ENCODE peak calls at places on chromosomes 16 and 17, in seven cellular contexts. One of them, this sample, is unnamed.

GRCh38 chr16:81261049-81261648 is 22.7 kb downstream of the BCO1 start:
- DNase-seq in stimulated activated CD8-positive, alpha-beta memory T cell treated with anti-CD3 and anti-CD28 coated beads, Interleukin-4, amount 100 ng/mL, for 4 hours: no peak
- DNase-seq in effector memory CD4-positive, alpha-beta T cell: no peak
- DNase-seq in GM20000: peak; percentile 48
- DNase-seq in COR-L47: no peak
- DNase-seq in CD8-positive, alpha-beta memory T cell: peak; percentile 2
- DNase-seq in heart left ventricle: no peak
- DNase-seq in this sample: peak; percentile 36

GRCh38 chr16:31477220-31478216 is 5.4 kb upstream of the SLC5A2 start:
- DNase-seq in GM20000: peak; percentile 77
- DNase-seq in CD8-positive, alpha-beta memory T cell: peak; percentile 46
- DNase-seq in stimulated activated CD8-positive, alpha-beta memory T cell treated with anti-CD3 and anti-CD28 coated beads, Interleukin-4, amount 100 ng/mL, for 4 hours: no peak
- DNase-seq in COR-L47: no peak
- DNase-seq in effector memory CD4-positive, alpha-beta T cell: no peak
- DNase-seq in heart left ventricle: no peak
- DNase-seq in this sample: peak; percentile 93

GRCh38 chr16:4116328-4117249 is at the start of gene ADCY9:
- DNase-seq in effector memory CD4-positive, alpha-beta T cell: peak; percentile 74
- DNase-seq in COR-L47: peak; percentile 78
- DNase-seq in stimulated activated CD8-positive, alpha-beta memory T cell treated with anti-CD3 and anti-CD28 coated beads, Interleukin-4, amount 100 ng/mL, for 4 hours: no peak
- DNase-seq in heart left ventricle: peak; percentile 87
- DNase-seq in GM20000: peak; percentile 97
- DNase-seq in CD8-positive, alpha-beta memory T cell: peak; percentile 75
- DNase-seq in this sample: peak; percentile 50

GRCh38 chr16:12027091-12027490 is 50.6 kb downstream of the SNX29 start:
- DNase-seq in COR-L47: peak; percentile 65
- DNase-seq in GM20000: no peak
- DNase-seq in CD8-positive, alpha-beta memory T cell: no peak
- DNase-seq in effector memory CD4-positive, alpha-beta T cell: no peak
- DNase-seq in heart left ventricle: no peak
- DNase-seq in stimulated activated CD8-positive, alpha-beta memory T cell treated with anti-CD3 and anti-CD28 coated beads, Interleukin-4, amount 100 ng/mL, for 4 hours: no peak
- DNase-seq in this sample: no peak

GRCh38 chr16:28126684-28127620 is 63.4 kb upstream of the GSG1L start:
- DNase-seq in heart left ventricle: no peak
- DNase-seq in GM20000: no peak
- DNase-seq in effector memory CD4-positive, alpha-beta T cell: no peak
- DNase-seq in COR-L47: no peak
- DNase-seq in CD8-positive, alpha-beta memory T cell: no peak
- DNase-seq in stimulated activated CD8-positive, alpha-beta memory T cell treated with anti-CD3 and anti-CD28 coated beads, Interleukin-4, amount 100 ng/mL, for 4 hours: no peak
- DNase-seq in this sample: no peak

GRCh38 chr16:66385415-66385814 is 18.9 kb downstream of the CDH5 start:
- DNase-seq in COR-L47: no peak
- DNase-seq in stimulated activated CD8-positive, alpha-beta memory T cell treated with anti-CD3 and anti-CD28 coated beads, Interleukin-4, amount 100 ng/mL, for 4 hours: no peak
- DNase-seq in heart left ventricle: no peak
- DNase-seq in GM20000: no peak
- DNase-seq in CD8-positive, alpha-beta memory T cell: no peak
- DNase-seq in effector memory CD4-positive, alpha-beta T cell: no peak
- DNase-seq in this sample: no peak

GRCh38 chr16:50265260-50265659 is 1.1 kb upstream of the ADCY7 start:
- DNase-seq in GM20000: no peak
- DNase-seq in stimulated activated CD8-positive, alpha-beta memory T cell treated with anti-CD3 and anti-CD28 coated beads, Interleukin-4, amount 100 ng/mL, for 4 hours: no peak
- DNase-seq in effector memory CD4-positive, alpha-beta T cell: no peak
- DNase-seq in heart left ventricle: no peak
- DNase-seq in COR-L47: peak; percentile 28
- DNase-seq in CD8-positive, alpha-beta memory T cell: no peak
- DNase-seq in this sample: peak; percentile 69

GRCh38 chr16:31474173-31474714 is 2.3 kb downstream of the TGFB1I1 start:
- DNase-seq in CD8-positive, alpha-beta memory T cell: no peak
- DNase-seq in COR-L47: no peak
- DNase-seq in stimulated activated CD8-positive, alpha-beta memory T cell treated with anti-CD3 and anti-CD28 coated beads, Interleukin-4, amount 100 ng/mL, for 4 hours: no peak
- DNase-seq in effector memory CD4-positive, alpha-beta T cell: no peak
- DNase-seq in GM20000: no peak
- DNase-seq in heart left ventricle: no peak
- DNase-seq in this sample: no peak

GRCh38 chr17:36934759-36935630 is 2.3 kb upstream of the LHX1 start:
- DNase-seq in stimulated activated CD8-positive, alpha-beta memory T cell treated with anti-CD3 and anti-CD28 coated beads, Interleukin-4, amount 100 ng/mL, for 4 hours: no peak
- DNase-seq in effector memory CD4-positive, alpha-beta T cell: no peak
- DNase-seq in GM20000: peak; percentile 51
- DNase-seq in CD8-positive, alpha-beta memory T cell: no peak
- DNase-seq in COR-L47: no peak
- DNase-seq in heart left ventricle: no peak
- DNase-seq in this sample: no peak

GRCh38 chr17:27540300-27541105 is 84.3 kb downstream of the KSR1 start:
- DNase-seq in stimulated activated CD8-positive, alpha-beta memory T cell treated with anti-CD3 and anti-CD28 coated beads, Interleukin-4, amount 100 ng/mL, for 4 hours: no peak
- DNase-seq in GM20000: no peak
- DNase-seq in heart left ventricle: peak; percentile 70
- DNase-seq in CD8-positive, alpha-beta memory T cell: no peak
- DNase-seq in COR-L47: no peak
- DNase-seq in effector memory CD4-positive, alpha-beta T cell: no peak
- DNase-seq in this sample: peak; percentile 66

GRCh38 chr17:8255499-8255898 is 6.4 kb downstream of the PFAS start:
- DNase-seq in COR-L47: no peak
- DNase-seq in heart left ventricle: no peak
- DNase-seq in effector memory CD4-positive, alpha-beta T cell: no peak
- DNase-seq in CD8-positive, alpha-beta memory T cell: no peak
- DNase-seq in GM20000: no peak
- DNase-seq in stimulated activated CD8-positive, alpha-beta memory T cell treated with anti-CD3 and anti-CD28 coated beads, Interleukin-4, amount 100 ng/mL, for 4 hours: no peak
- DNase-seq in this sample: peak; percentile 21

GRCh38 chr17:68771867-68772515 is 170.8 kb upstream of the FAM20A start:
- DNase-seq in COR-L47: peak; percentile 45
- DNase-seq in stimulated activated CD8-positive, alpha-beta memory T cell treated with anti-CD3 and anti-CD28 coated beads, Interleukin-4, amount 100 ng/mL, for 4 hours: no peak
- DNase-seq in heart left ventricle: no peak
- DNase-seq in CD8-positive, alpha-beta memory T cell: no peak
- DNase-seq in effector memory CD4-positive, alpha-beta T cell: no peak
- DNase-seq in GM20000: peak; percentile 39
- DNase-seq in this sample: peak; percentile 71

GRCh38 chr17:65366102-65366844 is 195.2 kb downstream of the AXIN2 start:
- DNase-seq in effector memory CD4-positive, alpha-beta T cell: no peak
- DNase-seq in stimulated activated CD8-positive, alpha-beta memory T cell treated with anti-CD3 and anti-CD28 coated beads, Interleukin-4, amount 100 ng/mL, for 4 hours: peak; percentile 28
- DNase-seq in GM20000: no peak
- DNase-seq in heart left ventricle: no peak
- DNase-seq in CD8-positive, alpha-beta memory T cell: no peak
- DNase-seq in COR-L47: no peak
- DNase-seq in this sample: no peak

GRCh38 chr17:35786941-35787432 is 8.5 kb downstream of the MMP28 start:
- DNase-seq in heart left ventricle: no peak
- DNase-seq in GM20000: no peak
- DNase-seq in CD8-positive, alpha-beta memory T cell: no peak
- DNase-seq in COR-L47: no peak
- DNase-seq in stimulated activated CD8-positive, alpha-beta memory T cell treated with anti-CD3 and anti-CD28 coated beads, Interleukin-4, amount 100 ng/mL, for 4 hours: no peak
- DNase-seq in effector memory CD4-positive, alpha-beta T cell: no peak
- DNase-seq in this sample: no peak

GRCh38 chr16:85396879-85397871 is 215.9 kb upstream of the GSE1 start:
- DNase-seq in CD8-positive, alpha-beta memory T cell: no peak
- DNase-seq in effector memory CD4-positive, alpha-beta T cell: no peak
- DNase-seq in stimulated activated CD8-positive, alpha-beta memory T cell treated with anti-CD3 and anti-CD28 coated beads, Interleukin-4, amount 100 ng/mL, for 4 hours: no peak
- DNase-seq in GM20000: no peak
- DNase-seq in heart left ventricle: peak; percentile 15
- DNase-seq in COR-L47: peak; percentile 81
- DNase-seq in this sample: peak; percentile 49

GRCh38 chr17:7716901-7717755 is at the start of gene DNAH2:
- DNase-seq in CD8-positive, alpha-beta memory T cell: no peak
- DNase-seq in COR-L47: peak; percentile 76
- DNase-seq in effector memory CD4-positive, alpha-beta T cell: no peak
- DNase-seq in GM20000: peak; percentile 77
- DNase-seq in heart left ventricle: peak; percentile 76
- DNase-seq in stimulated activated CD8-positive, alpha-beta memory T cell treated with anti-CD3 and anti-CD28 coated beads, Interleukin-4, amount 100 ng/mL, for 4 hours: no peak
- DNase-seq in this sample: peak; percentile 60

GRCh38 chr17:27407916-27408846 is 48.1 kb upstream of the KSR1 start:
- DNase-seq in GM20000: no peak
- DNase-seq in CD8-positive, alpha-beta memory T cell: no peak
- DNase-seq in heart left ventricle: no peak
- DNase-seq in COR-L47: no peak
- DNase-seq in effector memory CD4-positive, alpha-beta T cell: no peak
- DNase-seq in stimulated activated CD8-positive, alpha-beta memory T cell treated with anti-CD3 and anti-CD28 coated beads, Interleukin-4, amount 100 ng/mL, for 4 hours: no peak
- DNase-seq in this sample: peak; percentile 9

GRCh38 chr16:73483076-73483791 is 435.3 kb upstream of the ZFHX3 start:
- DNase-seq in GM20000: no peak
- DNase-seq in effector memory CD4-positive, alpha-beta T cell: no peak
- DNase-seq in COR-L47: no peak
- DNase-seq in CD8-positive, alpha-beta memory T cell: no peak
- DNase-seq in stimulated activated CD8-positive, alpha-beta memory T cell treated with anti-CD3 and anti-CD28 coated beads, Interleukin-4, amount 100 ng/mL, for 4 hours: no peak
- DNase-seq in heart left ventricle: no peak
- DNase-seq in this sample: no peak

GRCh38 chr16:58399718-58400633 is 7.7 kb downstream of the GINS3 start:
- DNase-seq in stimulated activated CD8-positive, alpha-beta memory T cell treated with anti-CD3 and anti-CD28 coated beads, Interleukin-4, amount 100 ng/mL, for 4 hours: no peak
- DNase-seq in effector memory CD4-positive, alpha-beta T cell: no peak
- DNase-seq in COR-L47: no peak
- DNase-seq in CD8-positive, alpha-beta memory T cell: no peak
- DNase-seq in heart left ventricle: no peak
- DNase-seq in GM20000: no peak
- DNase-seq in this sample: no peak

GRCh38 chr16:47574091-47575054 is 113.2 kb downstream of the PHKB start:
- DNase-seq in GM20000: no peak
- DNase-seq in CD8-positive, alpha-beta memory T cell: no peak
- DNase-seq in COR-L47: no peak
- DNase-seq in stimulated activated CD8-positive, alpha-beta memory T cell treated with anti-CD3 and anti-CD28 coated beads, Interleukin-4, amount 100 ng/mL, for 4 hours: no peak
- DNase-seq in effector memory CD4-positive, alpha-beta T cell: no peak
- DNase-seq in heart left ventricle: no peak
- DNase-seq in this sample: no peak

GRCh38 chr17:32609085-32609484 is 122.3 kb downstream of the CDK5R1 start:
- DNase-seq in GM20000: peak; percentile 60
- DNase-seq in COR-L47: peak; percentile 74
- DNase-seq in effector memory CD4-positive, alpha-beta T cell: peak; percentile 44
- DNase-seq in heart left ventricle: peak; percentile 44
- DNase-seq in CD8-positive, alpha-beta memory T cell: peak; percentile 51
- DNase-seq in stimulated activated CD8-positive, alpha-beta memory T cell treated with anti-CD3 and anti-CD28 coated beads, Interleukin-4, amount 100 ng/mL, for 4 hours: peak; percentile 24
- DNase-seq in this sample: peak; percentile 6

GRCh38 chr17:79737922-79738578 is 7.3 kb downstream of the ENPP7 start:
- DNase-seq in effector memory CD4-positive, alpha-beta T cell: no peak
- DNase-seq in COR-L47: no peak
- DNase-seq in stimulated activated CD8-positive, alpha-beta memory T cell treated with anti-CD3 and anti-CD28 coated beads, Interleukin-4, amount 100 ng/mL, for 4 hours: no peak
- DNase-seq in CD8-positive, alpha-beta memory T cell: no peak
- DNase-seq in heart left ventricle: no peak
- DNase-seq in GM20000: no peak
- DNase-seq in this sample: no peak

GRCh38 chr17:36602030-36602737 is 801 bp downstream of the MRM1 start:
- DNase-seq in CD8-positive, alpha-beta memory T cell: no peak
- DNase-seq in GM20000: no peak
- DNase-seq in stimulated activated CD8-positive, alpha-beta memory T cell treated with anti-CD3 and anti-CD28 coated beads, Interleukin-4, amount 100 ng/mL, for 4 hours: no peak
- DNase-seq in COR-L47: no peak
- DNase-seq in heart left ventricle: no peak
- DNase-seq in effector memory CD4-positive, alpha-beta T cell: no peak
- DNase-seq in this sample: no peak

GRCh38 chr17:19287651-19288050 is 50.5 kb downstream of the EPN2 start:
- DNase-seq in effector memory CD4-positive, alpha-beta T cell: no peak
- DNase-seq in COR-L47: no peak
- DNase-seq in stimulated activated CD8-positive, alpha-beta memory T cell treated with anti-CD3 and anti-CD28 coated beads, Interleukin-4, amount 100 ng/mL, for 4 hours: no peak
- DNase-seq in CD8-positive, alpha-beta memory T cell: no peak
- DNase-seq in heart left ventricle: no peak
- DNase-seq in GM20000: no peak
- DNase-seq in this sample: no peak

GRCh38 chr17:38897671-38898290 is 27.6 kb upstream of the LASP1NB start:
- DNase-seq in COR-L47: no peak
- DNase-seq in GM20000: no peak
- DNase-seq in heart left ventricle: no peak
- DNase-seq in CD8-positive, alpha-beta memory T cell: no peak
- DNase-seq in effector memory CD4-positive, alpha-beta T cell: no peak
- DNase-seq in stimulated activated CD8-positive, alpha-beta memory T cell treated with anti-CD3 and anti-CD28 coated beads, Interleukin-4, amount 100 ng/mL, for 4 hours: no peak
- DNase-seq in this sample: no peak

GRCh38 chr17:76266244-76266938 is 1.2 kb downstream of the UBALD2 start:
- DNase-seq in CD8-positive, alpha-beta memory T cell: no peak
- DNase-seq in heart left ventricle: peak; percentile 30
- DNase-seq in stimulated activated CD8-positive, alpha-beta memory T cell treated with anti-CD3 and anti-CD28 coated beads, Interleukin-4, amount 100 ng/mL, for 4 hours: no peak
- DNase-seq in COR-L47: no peak
- DNase-seq in GM20000: no peak
- DNase-seq in effector memory CD4-positive, alpha-beta T cell: no peak
- DNase-seq in this sample: peak; percentile 52

GRCh38 chr16:81185416-81185815 is 53.1 kb upstream of the BCO1 start:
- DNase-seq in heart left ventricle: no peak
- DNase-seq in COR-L47: no peak
- DNase-seq in GM20000: no peak
- DNase-seq in stimulated activated CD8-positive, alpha-beta memory T cell treated with anti-CD3 and anti-CD28 coated beads, Interleukin-4, amount 100 ng/mL, for 4 hours: no peak
- DNase-seq in CD8-positive, alpha-beta memory T cell: no peak
- DNase-seq in effector memory CD4-positive, alpha-beta T cell: no peak
- DNase-seq in this sample: no peak

GRCh38 chr16:22030087-22030812 is 22.3 kb downstream of the MOSMO start:
- DNase-seq in stimulated activated CD8-positive, alpha-beta memory T cell treated with anti-CD3 and anti-CD28 coated beads, Interleukin-4, amount 100 ng/mL, for 4 hours: no peak
- DNase-seq in CD8-positive, alpha-beta memory T cell: no peak
- DNase-seq in effector memory CD4-positive, alpha-beta T cell: no peak
- DNase-seq in heart left ventricle: no peak
- DNase-seq in GM20000: no peak
- DNase-seq in COR-L47: no peak
- DNase-seq in this sample: peak; percentile 85

GRCh38 chr16:29898786-29899515 is 399 bp downstream of the SEZ6L2 start:
- DNase-seq in GM20000: no peak
- DNase-seq in heart left ventricle: no peak
- DNase-seq in CD8-positive, alpha-beta memory T cell: no peak
- DNase-seq in effector memory CD4-positive, alpha-beta T cell: no peak
- DNase-seq in stimulated activated CD8-positive, alpha-beta memory T cell treated with anti-CD3 and anti-CD28 coated beads, Interleukin-4, amount 100 ng/mL, for 4 hours: no peak
- DNase-seq in COR-L47: peak; percentile 62
- DNase-seq in this sample: no peak

GRCh38 chr17:19461139-19461538 is 50.1 kb downstream of the RNF112 start:
- DNase-seq in effector memory CD4-positive, alpha-beta T cell: no peak
- DNase-seq in heart left ventricle: no peak
- DNase-seq in COR-L47: peak; percentile 48
- DNase-seq in GM20000: no peak
- DNase-seq in stimulated activated CD8-positive, alpha-beta memory T cell treated with anti-CD3 and anti-CD28 coated beads, Interleukin-4, amount 100 ng/mL, for 4 hours: no peak
- DNase-seq in CD8-positive, alpha-beta memory T cell: no peak
- DNase-seq in this sample: no peak

GRCh38 chr16:62035115-62036092 is 834 bp downstream of the CDH8 start:
- DNase-seq in GM20000: no peak
- DNase-seq in COR-L47: peak; percentile 28
- DNase-seq in stimulated activated CD8-positive, alpha-beta memory T cell treated with anti-CD3 and anti-CD28 coated beads, Interleukin-4, amount 100 ng/mL, for 4 hours: no peak
- DNase-seq in CD8-positive, alpha-beta memory T cell: no peak
- DNase-seq in heart left ventricle: no peak
- DNase-seq in effector memory CD4-positive, alpha-beta T cell: no peak
- DNase-seq in this sample: no peak

GRCh38 chr17:45311762-45312476 is 4.9 kb downstream of the MAP3K14 start:
- DNase-seq in COR-L47: no peak
- DNase-seq in GM20000: peak; percentile 76
- DNase-seq in effector memory CD4-positive, alpha-beta T cell: peak; percentile 51
- DNase-seq in heart left ventricle: peak; percentile 56
- DNase-seq in stimulated activated CD8-positive, alpha-beta memory T cell treated with anti-CD3 and anti-CD28 coated beads, Interleukin-4, amount 100 ng/mL, for 4 hours: peak; percentile 65
- DNase-seq in CD8-positive, alpha-beta memory T cell: peak; percentile 57
- DNase-seq in this sample: peak; percentile 96

GRCh38 chr16:927931-928330 is 42.9 kb downstream of the LMF1 start:
- DNase-seq in CD8-positive, alpha-beta memory T cell: no peak
- DNase-seq in GM20000: no peak
- DNase-seq in effector memory CD4-positive, alpha-beta T cell: no peak
- DNase-seq in stimulated activated CD8-positive, alpha-beta memory T cell treated with anti-CD3 and anti-CD28 coated beads, Interleukin-4, amount 100 ng/mL, for 4 hours: no peak
- DNase-seq in COR-L47: no peak
- DNase-seq in heart left ventricle: no peak
- DNase-seq in this sample: no peak

GRCh38 chr17:83080641-83081560 is 1.5 kb downstream of the METRNL start:
- DNase-seq in COR-L47: no peak
- DNase-seq in GM20000: peak; percentile 91
- DNase-seq in stimulated activated CD8-positive, alpha-beta memory T cell treated with anti-CD3 and anti-CD28 coated beads, Interleukin-4, amount 100 ng/mL, for 4 hours: peak; percentile 20
- DNase-seq in CD8-positive, alpha-beta memory T cell: peak; percentile 40
- DNase-seq in heart left ventricle: no peak
- DNase-seq in effector memory CD4-positive, alpha-beta T cell: peak; percentile 29
- DNase-seq in this sample: no peak

This sample was measured in HepG2.